ENCODE peak calls at places on chromosomes 4 and X, in five cellular contexts. I is HFF-Myc; W is thoracic aorta; A is activated naive CD8-positive, alpha-beta T cell treated with anti-CD3 and anti-CD28 coated beads, Interleukin-2, amount 10 ng/mL, durations not matched to agents 7 days and 5 days; K is fibroblast of gingiva. B is an unnamed sample.
A peak's percentile ranks its signal among the peaks of the same experiment; 100 is the strongest.

GRCh38 chr4:5755161-5755560 is 44.2 kb downstream of the EVC start:
- DNase-seq in W (no peak), K (no peak), I (no peak), A (no peak), B (no peak)

GRCh38 chr4:108512615-108513505 is 107.5 kb upstream of the RPL34 start:
- DNase-seq in W (no peak), K (peak; percentile 12), A (peak; percentile 42), I (no peak), B (no peak)

GRCh38 chr4:185276036-185276435 is 66.6 kb downstream of the SNX25 start:
- DNase-seq in I (no peak), W (no peak), A (no peak), K (no peak), B (no peak)

GRCh38 chr4:74794341-74794801 is at the start of gene BTC:
- DNase-seq in I (no peak), W (peak; percentile 2), A (no peak), K (peak; percentile 17), B (no peak)

GRCh38 chrX:129594781-129595180 is 54.7 kb downstream of the OCRL start:
- DNase-seq in A (no peak), K (no peak), I (no peak), W (no peak), B (no peak)

GRCh38 chrX:19017271-19017670 is 33.4 kb upstream of the PHKA2 start:
- DNase-seq in K (peak; percentile 5), W (no peak), A (no peak), I (no peak), B (no peak)

GRCh38 chr4:183888564-183888963 is 16.5 kb upstream of the STOX2 start:
- DNase-seq in K (no peak), I (no peak), A (no peak), W (no peak), B (no peak)

GRCh38 chr4:53763813-53764597 is 172.7 kb upstream of the LNX1 start:
- DNase-seq in W (no peak), K (peak; percentile 56), A (no peak), I (peak; percentile 20), B (no peak)

GRCh38 chrX:103063191-103063845 is 653 bp downstream of the BEX1 start:
- DNase-seq in A (no peak), K (peak; percentile 6), W (no peak), I (peak; percentile 11), B (no peak)

GRCh38 chrX:41259516-41259915 is 74.4 kb upstream of the DDX3X start:
- DNase-seq in W (no peak), K (no peak), A (no peak), I (no peak), B (no peak)

GRCh38 chr4:139247241-139247640 is 32.8 kb downstream of the MGARP start:
- DNase-seq in A (no peak), K (no peak), W (no peak), I (no peak), B (no peak)

GRCh38 chrX:102651242-102651967 is at the start of gene GPRASP1:
- DNase-seq in W (no peak), A (peak; percentile 50), K (peak; percentile 50), I (no peak), B (no peak)

GRCh38 chrX:143304518-143304917 is 212.8 kb downstream of the SPANXN3 start:
- DNase-seq in W (no peak), A (no peak), K (no peak), I (no peak), B (no peak)

GRCh38 chr4:7778524-7779193 is 161.0 kb downstream of the AFAP1 start:
- DNase-seq in K (no peak), W (no peak), I (no peak), A (no peak), B (no peak)

GRCh38 chrX:23901805-23902204 is 5.9 kb downstream of the APOO start:
- DNase-seq in A (no peak), K (peak; percentile 72), I (no peak), W (peak; percentile 19), B (no peak)

GRCh38 chr4:48047421-48047844 is 30.9 kb downstream of the NIPAL1 start:
- DNase-seq in W (no peak), K (no peak), I (no peak), A (peak; percentile 70), B (no peak)

GRCh38 chr4:85166318-85166717 is 199.8 kb upstream of the WDFY3 start:
- DNase-seq in I (no peak), K (no peak), W (no peak), A (no peak), B (no peak)

GRCh38 chr4:182918044-182918607 is 940 bp upstream of the DCTD start:
- DNase-seq in A (no peak), W (no peak), K (no peak), I (no peak), B (no peak)

GRCh38 chr4:39348371-39349265 is 17.5 kb downstream of the RFC1 start:
- DNase-seq in K (no peak), A (no peak), I (no peak), W (no peak), B (no peak)

GRCh38 chrX:82218361-82218760 is 1016.5 kb downstream of the SH3BGRL start:
- DNase-seq in I (no peak), K (peak; percentile 0), A (no peak), W (no peak), B (no peak)

B was measured in GOT3.